ENCODE peak calls at places on chromosomes 3 and 15, in seven cellular contexts. A, S, F, N, T, E and L are unnamed samples. For H3K4me1, the result is how much of the 10 kb centered on the place peaks cover.

GRCh38 chr3:123261666-123262065 is 59.9 kb downstream of the SEC22A start:
- DNase-seq in T (no peak), F (no peak), A (no peak), E (no peak), N (no peak), S (no peak), L (no peak)

GRCh38 chr3:197031315-197032285 is 2.0 kb upstream of the MELTF start:
- DNase-seq in E (peak), N (no peak), A (peak), S (no peak), F (peak), T (peak), L (peak)

GRCh38 chr15:88704791-88705768 is 66.3 kb downstream of the ISG20 start:
- DNase-seq in F (no peak), E (no peak), S (no peak), T (peak), A (peak), N (peak), L (peak)

GRCh38 chr15:80457896-80458295 is 53.7 kb downstream of the ARNT2 start:
- DNase-seq in E (no peak), N (no peak), F (no peak), A (no peak), T (no peak), S (no peak), L (no peak)

GRCh38 chr3:195270350-195271115 is 426 bp downstream of the XXYLT1 start:
- DNase-seq in F (no peak), N (peak), T (peak), E (peak), A (peak), S (peak), L (no peak)

GRCh38 chr15:77654975-77655374 is 22.3 kb upstream of the LINGO1 start:
- DNase-seq in E (no peak), F (no peak), S (no peak), A (no peak), T (no peak), N (no peak), L (no peak)

GRCh38 chr3:127929818-127930217 is 14.8 kb downstream of the KBTBD12 start:
- DNase-seq in S (no peak), F (no peak), N (no peak), A (no peak), E (no peak), T (no peak), L (no peak)

GRCh38 chr15:74453925-74454763 is 6.8 kb downstream of the UBL7 start:
- DNase-seq in F (no peak), E (no peak), A (no peak), N (no peak), T (no peak), S (no peak), L (no peak)

GRCh38 chr3:24640330-24640877 is 145.8 kb upstream of the THRB start:
- DNase-seq in F (no peak), T (no peak), S (no peak), A (no peak), E (peak), N (no peak), L (no peak)

GRCh38 chr3:188321258-188321657 is 167.3 kb downstream of the LPP start:
- DNase-seq in N (no peak), A (no peak), E (no peak), T (no peak), F (no peak), S (no peak), L (no peak)

GRCh38 chr3:188323067-188323842 is 169.3 kb downstream of the LPP start:
- DNase-seq in A (no peak), E (no peak), N (no peak), S (no peak), F (no peak), T (no peak), L (no peak)

GRCh38 chr3:188320757-188321156 is 166.8 kb downstream of the LPP start:
- DNase-seq in A (no peak), E (no peak), S (no peak), F (no peak), N (no peak), T (no peak), L (no peak)

GRCh38 chr3:188319569-188319968 is 165.6 kb downstream of the LPP start:
- DNase-seq in E (no peak), N (no peak), F (no peak), T (no peak), S (no peak), A (no peak), L (no peak)

DNA sequence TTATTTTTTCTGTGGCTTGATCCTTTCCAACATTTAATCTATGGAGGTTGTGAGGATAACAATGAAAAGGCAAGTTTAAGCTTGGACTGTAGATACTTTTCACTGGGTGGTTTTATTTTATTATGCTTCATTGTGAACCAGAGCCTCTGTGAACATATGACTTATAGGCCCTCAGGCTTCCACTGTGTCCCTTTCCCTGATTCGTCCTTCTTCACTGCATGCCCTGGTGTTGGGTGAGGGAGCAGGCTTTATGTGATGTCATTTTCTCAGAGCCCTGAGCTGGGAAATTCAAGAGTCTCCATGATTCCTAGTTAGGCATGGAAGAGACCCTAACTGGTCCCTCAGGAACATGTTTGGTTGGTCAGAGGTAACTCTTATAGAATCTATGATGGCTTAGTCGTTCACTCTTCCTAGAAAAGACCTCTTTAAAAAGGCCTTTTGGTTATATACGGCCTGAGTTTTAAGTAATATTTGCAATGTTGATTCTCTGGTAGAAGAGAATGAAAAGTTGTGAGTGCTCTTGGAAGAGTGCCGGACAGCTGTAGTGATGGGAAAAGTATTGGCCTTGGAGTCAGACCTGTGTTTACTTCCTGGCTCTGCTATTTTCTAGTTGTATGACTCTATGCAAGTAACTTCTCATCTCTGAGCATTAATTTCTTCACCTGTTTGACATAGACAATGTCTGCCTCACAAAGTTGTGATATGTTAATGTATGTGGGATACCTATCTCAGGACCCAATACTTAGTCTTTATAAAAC is 168.4 kb downstream of the LPP start:
- DNase-seq in N (no peak), T (no peak), E (peak), F (no peak), A (no peak), S (no peak), L (no peak)
- H3K4me1 ChIP-seq in N (under half), T (under half), E (under half), F (under half), A (under half), S (under half), L (half or more)

DNA sequence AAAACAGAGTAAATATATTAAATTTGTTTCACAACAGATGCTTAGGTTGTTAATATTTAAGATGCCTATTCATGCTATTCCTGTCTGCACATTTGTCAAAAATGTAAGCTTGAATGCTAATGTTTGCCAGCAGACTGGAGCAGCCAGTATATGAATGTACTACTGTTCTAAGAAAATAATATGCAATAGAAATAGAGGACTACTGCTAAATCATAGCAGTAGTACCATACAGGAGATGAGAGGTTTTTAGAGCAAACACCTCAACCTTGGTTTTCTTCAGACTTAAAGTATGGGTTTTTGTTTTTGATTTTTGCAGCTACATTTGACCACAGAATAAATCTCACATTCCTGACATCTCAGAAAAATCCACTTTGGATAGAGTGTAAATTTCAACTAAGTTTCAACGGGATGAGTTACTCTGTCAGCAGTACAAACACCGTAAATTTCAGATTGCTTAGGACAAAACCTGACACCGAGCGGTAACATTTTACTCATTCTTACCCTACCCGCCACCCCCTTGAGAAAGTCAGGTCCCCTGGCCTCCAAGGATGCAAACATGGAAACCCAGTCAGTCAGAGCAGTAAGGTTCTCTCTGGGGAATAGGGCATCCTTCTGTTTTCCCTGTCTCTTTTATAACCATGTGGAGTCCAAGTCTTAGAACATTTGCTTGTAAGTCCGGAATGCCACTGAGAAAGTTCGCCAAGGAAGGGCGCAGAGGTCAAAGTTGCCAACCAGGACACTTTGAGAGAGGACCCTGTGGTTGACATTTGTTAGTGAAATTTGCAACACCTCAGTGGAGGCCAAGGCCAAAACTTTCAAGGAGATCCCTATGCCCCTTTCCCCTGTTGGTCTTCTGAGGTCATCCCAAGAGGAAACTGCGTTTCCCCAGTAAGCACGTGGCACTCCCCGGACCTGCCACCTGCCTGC is 17.9 kb upstream of the SATB1 start:
- DNase-seq in A (no peak), E (no peak), F (no peak), T (no peak), S (no peak), N (no peak), L (no peak)
- H3K4me3 ChIP-seq in A (peak), E (no peak), F (no peak), T (no peak), S (peak), N (peak), L (peak)

GRCh38 chr15:65857718-65858402 is 11.4 kb upstream of the RAB11A start:
- DNase-seq in T (no peak), E (no peak), A (no peak), F (no peak), S (no peak), N (no peak), L (no peak)

GRCh38 chr15:65867244-65867643 is 2.0 kb upstream of the RAB11A start:
- DNase-seq in E (no peak), F (no peak), T (no peak), S (no peak), A (no peak), N (no peak), L (no peak)

GRCh38 chr15:65863106-65863505 is 6.2 kb upstream of the RAB11A start:
- DNase-seq in N (no peak), F (no peak), S (no peak), E (no peak), A (no peak), T (no peak), L (no peak)

GRCh38 chr15:65856821-65857455 is 12.4 kb upstream of the RAB11A start:
- DNase-seq in A (peak), E (peak), F (no peak), T (no peak), N (peak), S (peak), L (peak)

DNA sequence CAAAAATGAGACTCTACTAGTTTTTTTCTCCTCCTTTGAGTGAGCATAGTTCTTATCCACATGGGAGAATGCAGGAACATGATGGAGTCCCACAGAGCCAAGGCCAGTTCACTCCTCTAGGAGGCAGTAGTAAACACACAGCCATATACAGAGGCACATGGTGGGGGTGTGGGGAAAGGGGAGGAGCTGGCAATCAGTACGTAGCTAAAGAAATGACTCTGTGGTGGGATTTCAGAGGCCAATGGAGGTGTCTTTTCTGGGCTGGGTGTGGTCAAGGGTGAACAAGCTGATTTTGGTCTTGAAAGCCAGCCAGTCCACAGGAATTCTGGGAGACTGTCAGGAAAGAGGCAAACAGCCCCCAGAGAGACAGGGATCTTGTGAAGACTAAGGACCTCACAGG is 6.6 kb upstream of the RAB11A start:
- DNase-seq in E (peak), N (no peak), S (no peak), A (no peak), F (no peak), T (no peak), L (no peak)
- TF ChIP-seq CTCF in E (peak), N (no peak), S (peak), A (peak), F (peak), T (no peak), L (peak)

GRCh38 chr15:98794754-98795153 is 146.4 kb downstream of the IGF1R start:
- DNase-seq in T (no peak), N (no peak), F (no peak), A (peak), E (no peak), S (no peak), L (no peak)
- H3K4me1 ChIP-seq in T (under half), N (under half), F (half or more), A (under half), E (half or more), S (under half), L (half or more)